ENCODE peak calls at places on chromosomes 1 and 21, in five cellular contexts. C is upper lobe of left lung, L is A549, N is H1, K is transverse colon. O is an unnamed sample.

GRCh38 chr1:204074274-204075115 is 1.6 kb downstream of the SOX13 start:
- DNase-seq in C (peak; percentile 93), L (peak; percentile 58), N (peak; percentile 80), K (peak; percentile 81), O (peak; percentile 88)

GRCh38 chr1:931380-932177 is 7.9 kb downstream of the SAMD11 start:
- DNase-seq in C (peak; percentile 1), L (no peak), N (no peak), K (no peak), O (no peak)

GRCh38 chr1:10867138-10867721 is 70.8 kb upstream of the CASZ1 start:
- DNase-seq in C (peak; percentile 96), L (peak; percentile 24), N (peak; percentile 90), K (peak; percentile 69), O (peak; percentile 84)

GRCh38 chr1:93552751-93553455 is 105.0 kb downstream of the FNBP1L start:
- DNase-seq in C (no peak), L (no peak), N (no peak), K (no peak), O (no peak)

GRCh38 chr1:205268846-205269680 is 41.3 kb downstream of the TMCC2 start:
- DNase-seq in C (peak; percentile 82), L (no peak), N (no peak), K (no peak), O (no peak)

GRCh38 chr1:228270032-228270431 is 62.2 kb downstream of the OBSCN start:
- DNase-seq in C (no peak), L (no peak), N (no peak), K (no peak), O (no peak)

GRCh38 chr1:156281281-156282142 is 1.1 kb downstream of the SMG5 start:
- DNase-seq in C (no peak), L (no peak), N (no peak), K (no peak), O (no peak)

GRCh38 chr1:21013510-21013909 is 163.2 kb downstream of the EIF4G3 start:
- DNase-seq in C (no peak), L (no peak), N (no peak), K (no peak), O (no peak)

GRCh38 chr1:207069059-207069458 is 16.0 kb downstream of the PFKFB2 start:
- DNase-seq in C (no peak), L (no peak), N (no peak), K (no peak), O (no peak)

GRCh38 chr1:230867119-230867902 is 1.0 kb downstream of the C1orf198 start:
- DNase-seq in C (no peak), L (no peak), N (no peak), K (no peak), O (no peak)

GRCh38 chr1:169484683-169485426 is 889 bp downstream of the SLC19A2 start:
- DNase-seq in C (no peak), L (peak; percentile 38), N (no peak), K (peak; percentile 57), O (peak; percentile 69)

GRCh38 chr1:21944261-21945074 is 7.4 kb upstream of the HSPG2 start:
- DNase-seq in C (no peak), L (no peak), N (peak; percentile 72), K (no peak), O (no peak)

GRCh38 chr1:6955357-6956154 is 170.3 kb downstream of the CAMTA1 start:
- DNase-seq in C (no peak), L (no peak), N (no peak), K (no peak), O (no peak)

GRCh38 chr1:198465201-198466144 is 75.0 kb downstream of the ATP6V1G3 start:
- DNase-seq in C (no peak), L (peak; percentile 20), N (no peak), K (no peak), O (no peak)

GRCh38 chr1:229853751-229854150 is 213.3 kb upstream of the GALNT2 start:
- DNase-seq in C (no peak), L (no peak), N (no peak), K (no peak), O (no peak)

GRCh38 chr1:22844621-22845020 is 128.0 kb downstream of the LACTBL1 start:
- DNase-seq in C (no peak), L (no peak), N (no peak), K (no peak), O (no peak)

DNA sequence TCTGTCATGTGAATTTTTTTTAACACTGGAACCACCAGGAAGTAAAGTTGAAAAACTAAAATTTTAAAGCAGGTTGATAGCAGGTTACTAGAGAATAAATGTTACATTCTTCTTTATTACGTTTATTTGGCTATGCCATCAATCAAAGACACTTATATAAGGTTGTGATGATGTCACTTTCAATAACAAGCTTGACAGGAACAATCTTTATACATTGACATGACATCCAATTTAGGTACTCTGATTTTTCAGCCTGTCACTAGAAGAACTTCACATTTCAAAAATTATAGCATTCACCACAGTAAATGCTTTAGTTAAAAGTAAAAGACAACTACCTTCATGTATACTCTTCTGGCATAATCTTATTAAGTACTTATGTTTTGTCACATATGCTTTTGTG is 696.8 kb upstream of the NCAM2 start:
- DNase-seq in C (no peak), L (no peak), N (no peak), K (no peak), O (no peak)
- TF ChIP-seq EP300 in C (no peak), L (no peak), N (no peak), K (no peak), O (no peak)

DNA sequence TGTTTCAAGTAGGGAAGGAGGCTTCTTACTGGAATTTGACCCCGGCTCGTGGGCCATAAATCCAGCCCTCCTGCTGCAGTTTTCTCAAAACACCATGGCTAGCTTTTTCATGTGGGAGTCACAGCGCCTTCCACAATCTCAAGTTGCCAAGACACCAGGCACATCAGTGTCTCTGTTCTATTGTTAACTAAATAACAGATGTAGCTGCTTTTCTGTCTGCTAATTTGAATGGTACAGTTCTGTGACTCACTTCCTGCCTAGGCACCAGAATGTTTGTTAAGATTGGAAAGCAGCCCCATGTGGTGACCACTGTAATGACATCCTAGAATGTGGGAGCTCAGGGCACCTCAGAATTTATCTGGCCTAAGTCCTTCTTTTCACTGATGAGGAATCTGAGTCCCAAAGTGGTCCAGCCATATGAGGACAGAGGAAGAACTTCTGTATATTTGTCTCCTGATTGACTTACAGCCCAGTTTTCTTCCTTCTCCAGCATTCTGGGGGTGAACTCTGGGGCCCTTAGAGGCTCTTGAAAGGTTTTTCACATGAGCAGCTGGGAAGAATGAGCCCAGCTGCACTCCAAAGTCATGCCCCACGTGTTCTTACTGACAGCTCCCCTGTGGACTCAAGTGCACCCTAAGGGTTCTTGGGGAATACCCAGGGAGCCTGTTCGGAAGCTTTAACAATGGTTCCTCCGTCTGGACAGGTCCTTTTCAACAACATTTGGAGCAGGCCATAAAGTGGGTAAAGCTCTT is 27.5 kb downstream of the TRIM45 start:
- DNase-seq in C (no peak), L (peak; percentile 10), N (no peak), K (no peak), O (no peak)
- TF ChIP-seq EP300 in C (no peak), L (no peak), N (no peak), K (no peak), O (no peak)

GRCh38 chr1:95309031-95309459 is 75.0 kb downstream of the RWDD3 start:
- DNase-seq in C (no peak), L (peak; percentile 8), N (no peak), K (no peak), O (no peak)
- TF ChIP-seq EP300 in C (no peak), L (no peak), N (no peak), K (no peak), O (no peak)

GRCh38 chr1:100452641-100453040 is 85.3 kb upstream of the GPR88 start:
- DNase-seq in C (no peak), L (no peak), N (no peak), K (no peak), O (no peak)
- TF ChIP-seq EP300 in C (no peak), L (no peak), N (no peak), K (no peak), O (no peak)

DNA sequence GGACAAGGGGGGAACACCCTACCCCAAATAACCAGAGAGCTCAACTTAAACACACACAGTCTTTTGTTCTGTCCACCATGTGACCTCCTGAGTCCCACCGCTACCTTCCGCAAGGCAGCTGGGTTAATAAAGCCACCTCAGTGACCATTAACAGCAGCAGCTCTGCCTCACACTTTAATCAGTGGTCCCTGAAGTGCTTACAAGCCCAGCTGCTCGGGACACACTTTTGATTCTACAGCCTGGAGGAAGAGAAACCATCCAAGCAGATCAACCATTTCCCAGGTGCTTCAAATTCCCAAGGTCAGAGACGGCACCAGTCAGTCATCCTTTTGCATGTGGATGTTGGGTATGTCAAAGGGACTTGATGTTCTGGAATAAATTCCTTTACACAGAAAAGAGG is 70.1 kb downstream of the KCNJ15 start:
- DNase-seq in C (no peak), L (no peak), N (no peak), K (no peak), O (no peak)
- TF ChIP-seq EP300 in C (no peak), L (no peak), N (no peak), K (no peak), O (no peak)

GRCh38 chr1:222769181-222769580 is 32.2 kb downstream of the FAM177B start:
- DNase-seq in C (no peak), L (no peak), N (no peak), K (no peak), O (no peak)

GRCh38 chr1:222769968-222770620 is 33.1 kb downstream of the FAM177B start:
- DNase-seq in C (no peak), L (no peak), N (no peak), K (no peak), O (no peak)

GRCh38 chr1:222767152-222767571 is 30.2 kb downstream of the FAM177B start:
- DNase-seq in C (no peak), L (no peak), N (no peak), K (no peak), O (no peak)

GRCh38 chr1:222768592-222768991 is 31.6 kb downstream of the FAM177B start:
- DNase-seq in C (no peak), L (no peak), N (no peak), K (no peak), O (no peak)
- TF ChIP-seq EP300 in C (no peak), L (no peak), N (no peak), K (peak; percentile 63), O (no peak)

GRCh38 chr1:246081856-246082668 is 425.0 kb downstream of the SMYD3 start:
- DNase-seq in C (no peak), L (no peak), N (no peak), K (no peak), O (no peak)
- TF ChIP-seq EP300 in C (no peak), L (no peak), N (no peak), K (no peak), O (no peak)

DNA sequence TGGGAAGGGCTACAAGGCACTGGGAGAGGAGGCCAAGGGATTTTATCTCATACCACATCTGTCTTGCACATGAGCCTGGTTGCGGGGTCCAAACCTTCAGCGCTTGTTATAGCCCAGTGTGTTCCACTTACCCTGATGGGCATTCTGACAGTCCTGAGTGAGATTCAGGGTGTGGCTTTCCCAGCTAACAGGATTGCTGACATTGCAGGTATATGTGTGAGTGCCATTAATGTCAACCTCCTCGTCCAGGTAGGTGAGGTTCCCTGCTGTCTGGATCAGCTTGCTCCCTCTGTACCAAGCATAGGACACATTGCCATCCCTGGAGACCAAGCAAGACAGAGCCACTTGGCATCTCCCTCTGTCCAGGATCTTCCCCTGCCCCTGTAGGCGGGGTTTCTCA is 21.6 kb downstream of the CD244 start:
- DNase-seq in C (no peak), L (no peak), N (no peak), K (no peak), O (no peak)
- TF ChIP-seq EP300 in C (no peak), L (no peak), N (no peak), K (no peak), O (no peak)

GRCh38 chr1:63967901-63968300 is 194.1 kb downstream of the ROR1 start:
- DNase-seq in C (no peak), L (no peak), N (no peak), K (no peak), O (no peak)
- TF ChIP-seq EP300 in C (no peak), L (no peak), N (no peak), K (no peak), O (no peak)